ENCODE peak calls at places on chromosomes 13 and 19, in four cellular contexts. G, M, S and B are unnamed samples.
A peak's percentile ranks its signal among the peaks of the same experiment; 100 is the strongest.

GRCh38 chr19:10491472-10492047 is 11.6 kb downstream of the KEAP1 start:
- DNase-seq in S (no peak), M (no peak), G (no peak), B (peak; percentile 49)

GRCh38 chr13:44605711-44606110 is 29.6 kb upstream of the TSC22D1 start:
- DNase-seq in S (no peak), G (no peak), M (no peak), B (no peak)

GRCh38 chr13:110338441-110339101 is 31.5 kb downstream of the COL4A2 start:
- DNase-seq in G (no peak), S (peak; percentile 51), M (no peak), B (no peak)

GRCh38 chr13:97367427-97367826 is 66.5 kb upstream of the RAP2A start:
- DNase-seq in S (no peak), G (no peak), M (peak; percentile 24), B (peak; percentile 80)

GRCh38 chr19:6210721-6211600 is 68.8 kb downstream of the MLLT1 start:
- DNase-seq in M (no peak), G (peak; percentile 58), S (no peak), B (peak; percentile 77)

GRCh38 chr13:64446372-64446771 is 2783.8 kb downstream of the PCDH9 start:
- DNase-seq in G (peak; percentile 13), M (no peak), S (no peak), B (no peak)

GRCh38 chr19:1780272-1780957 is 27.1 kb downstream of the ONECUT3 start:
- DNase-seq in G (no peak), M (no peak), S (no peak), B (peak; percentile 95)

GRCh38 chr13:21458457-21458815 is 667 bp downstream of the ZDHHC20 start:
- DNase-seq in M (no peak), G (peak; percentile 77), S (peak; percentile 68), B (no peak)

GRCh38 chr13:31884556-31884955 is 145.2 kb downstream of the RXFP2 start:
- DNase-seq in G (no peak), M (no peak), S (no peak), B (no peak)

GRCh38 chr19:33290082-33290815 is 12.1 kb downstream of the CEBPA start:
- DNase-seq in M (no peak), G (peak; percentile 31), S (no peak), B (peak; percentile 53)

GRCh38 chr13:27619093-27619705 is 1.1 kb downstream of the LNX2 start:
- DNase-seq in S (no peak), G (no peak), M (no peak), B (peak; percentile 54)

GRCh38 chr13:33218020-33218419 is 67.5 kb downstream of the STARD13 start:
- DNase-seq in G (no peak), S (no peak), M (no peak), B (no peak)

GRCh38 chr19:10388957-10389356 is 8.6 kb upstream of the TYK2 start:
- DNase-seq in G (peak; percentile 89), S (peak; percentile 93), M (peak; percentile 50), B (peak; percentile 94)

GRCh38 chr13:28145049-28145448 is 6.7 kb downstream of the PAN3 start:
- DNase-seq in M (no peak), S (no peak), G (no peak), B (no peak)

GRCh38 chr13:46747031-46747820 is 49.7 kb downstream of the ESD start:
- DNase-seq in M (no peak), S (no peak), G (no peak), B (no peak)

GRCh38 chr19:7294571-7295212 is 478 bp upstream of the INSR start:
- DNase-seq in M (no peak), G (peak; percentile 79), S (peak; percentile 83), B (no peak)

GRCh38 chr19:34559045-34559444 is 77.5 kb downstream of the WTIP start:
- DNase-seq in S (no peak), M (no peak), G (no peak), B (no peak)

GRCh38 chr19:33818426-33818825 is 21.8 kb downstream of the KCTD15 start:
- DNase-seq in M (no peak), G (peak; percentile 33), S (no peak), B (peak; percentile 51)

GRCh38 chr13:99003851-99004471 is 26.1 kb upstream of the DOCK9 start:
- DNase-seq in S (no peak), G (no peak), M (no peak), B (no peak)

GRCh38 chr13:79973533-79973963 is 367.4 kb downstream of the SPRY2 start:
- DNase-seq in S (peak; percentile 17), M (no peak), G (no peak), B (peak; percentile 6)

GRCh38 chr19:56071151-56071550 is 49.9 kb downstream of the ZNF787 start:
- DNase-seq in M (no peak), S (no peak), G (peak; percentile 58), B (no peak)

GRCh38 chr19:16571689-16572331 is 405 bp downstream of the SLC35E1 start:
- DNase-seq in S (peak; percentile 51), G (no peak), M (no peak), B (peak; percentile 92)

GRCh38 chr13:72952529-72953141 is 106.2 kb upstream of the KLF5 start:
- DNase-seq in M (no peak), S (no peak), G (no peak), B (no peak)

GRCh38 chr19:8641908-8642547 is 11.6 kb downstream of the NFILZ start:
- DNase-seq in M (no peak), G (peak; percentile 56), S (no peak), B (no peak)

GRCh38 chr13:47306991-47307390 is 410.1 kb upstream of the HTR2A start:
- DNase-seq in M (no peak), G (no peak), S (no peak), B (no peak)

GRCh38 chr13:93249918-93250306 is 23.3 kb downstream of the GPC6 start:
- DNase-seq in G (no peak), S (no peak), M (no peak), B (no peak)

GRCh38 chr13:43698743-43699142 is 88.0 kb downstream of the ENOX1 start:
- DNase-seq in G (no peak), S (no peak), M (peak; percentile 16), B (no peak)

GRCh38 chr19:47644199-47644598 is 35.3 kb downstream of the BICRA start:
- DNase-seq in M (no peak), S (no peak), G (no peak), B (no peak)

GRCh38 chr19:41265376-41266153 is 1.4 kb downstream of the HNRNPUL1 start:
- DNase-seq in S (peak; percentile 24), M (no peak), G (peak; percentile 42), B (no peak)

GRCh38 chr13:113452942-113453901 is at the start of gene ADPRHL1:
- DNase-seq in G (peak; percentile 34), S (no peak), M (no peak), B (no peak)

GRCh38 chr13:37914781-37915391 is 45.3 kb upstream of the TRPC4 start:
- DNase-seq in M (no peak), S (no peak), G (no peak), B (no peak)

GRCh38 chr13:45811891-45812583 is 39.5 kb downstream of the SIAH3 start:
- DNase-seq in M (no peak), S (no peak), G (no peak), B (no peak)

GRCh38 chr13:85430216-85430615 is 369.0 kb downstream of the SLITRK6 start:
- DNase-seq in S (no peak), M (no peak), G (no peak), B (peak; percentile 21)

GRCh38 chr13:113730831-113731191 is 28.2 kb upstream of the TMEM255B start:
- DNase-seq in G (no peak), S (no peak), M (no peak), B (no peak)

GRCh38 chr13:52600666-52601065 is 41.6 kb upstream of the HNRNPA1L2 start:
- DNase-seq in G (peak; percentile 16), M (no peak), S (no peak), B (peak; percentile 35)

GRCh38 chr13:105007166-105007808 is 1528.2 kb downstream of the EFNB2 start:
- DNase-seq in M (no peak), G (no peak), S (no peak), B (no peak)

GRCh38 chr13:108662528-108662927 is 33.1 kb downstream of the MYO16 start:
- DNase-seq in M (no peak), S (no peak), G (no peak), B (no peak)